ENCODE peak calls at places on chromosome 15, in four cellular contexts. R, D, S and P are unnamed samples.
A peak's percentile ranks its signal among the peaks of the same experiment; 100 is the strongest.

GRCh38 chr15:46277994-46278885 is 643.4 kb downstream of the SQOR start:
- DNase-seq in R (no peak), D (peak; percentile 36), S (no peak), P (no peak)

GRCh38 chr15:74988007-74988800 is 7.2 kb upstream of the SCAMP5 start:
- DNase-seq in S (peak; percentile 65), R (peak; percentile 78), D (peak; percentile 72), P (no peak)

GRCh38 chr15:62439543-62440016 is 274.5 kb upstream of the C2CD4B start:
- DNase-seq in D (no peak), S (no peak), R (no peak), P (no peak)

GRCh38 chr15:75647370-75648155 is at the start of gene SNX33:
- DNase-seq in R (peak; percentile 83), S (peak; percentile 78), D (peak; percentile 94), P (no peak)

GRCh38 chr15:51619331-51620033 is 3.1 kb downstream of the DMXL2 start:
- DNase-seq in D (no peak), S (no peak), R (peak; percentile 38), P (no peak)

GRCh38 chr15:65083262-65083701 is 6.7 kb downstream of the KBTBD13 start:
- DNase-seq in D (no peak), R (peak; percentile 17), S (peak; percentile 25), P (no peak)

GRCh38 chr15:71549697-71550096 is 260.7 kb upstream of the NR2E3 start:
- DNase-seq in R (no peak), D (no peak), S (no peak), P (no peak)

GRCh38 chr15:90571063-90571541 is 41.4 kb downstream of the CRTC3 start:
- DNase-seq in D (no peak), R (peak; percentile 84), S (no peak), P (no peak)

GRCh38 chr15:22952826-22953579 is 27.2 kb downstream of the CYFIP1 start:
- DNase-seq in D (no peak), R (no peak), S (no peak), P (no peak)

GRCh38 chr15:85361306-85361705 is 19.1 kb upstream of the AKAP13 start:
- DNase-seq in D (no peak), R (no peak), S (no peak), P (peak; percentile 66)

GRCh38 chr15:86164222-86164898 is 84.7 kb downstream of the AGBL1 start:
- DNase-seq in S (no peak), D (no peak), R (no peak), P (no peak)

GRCh38 chr15:46077220-46077619 is 442.4 kb downstream of the SQOR start:
- DNase-seq in D (no peak), R (no peak), S (no peak), P (no peak)

GRCh38 chr15:77731945-77732344 is 99.2 kb upstream of the LINGO1 start:
- DNase-seq in D (no peak), R (no peak), S (no peak), P (no peak)

GRCh38 chr15:74978503-74978902 is 16.9 kb upstream of the SCAMP5 start:
- DNase-seq in R (no peak), S (no peak), D (no peak), P (no peak)

GRCh38 chr15:91853968-91854943 is 748 bp downstream of the SLCO3A1 start:
- DNase-seq in S (peak; percentile 42), R (no peak), D (peak; percentile 88), P (no peak)

GRCh38 chr15:52745326-52746161 is 44.6 kb downstream of the ONECUT1 start:
- DNase-seq in D (no peak), R (no peak), S (no peak), P (no peak)

GRCh38 chr15:39270976-39271375 is 309.9 kb upstream of the THBS1 start:
- DNase-seq in R (no peak), D (no peak), S (no peak), P (no peak)

GRCh38 chr15:74482661-74483060 is 21.7 kb upstream of the UBL7 start:
- DNase-seq in R (peak; percentile 26), S (no peak), D (peak; percentile 34), P (no peak)

GRCh38 chr15:75138016-75138999 is 63.4 kb upstream of the C15orf39 start:
- DNase-seq in S (no peak), R (no peak), D (no peak), P (no peak)

GRCh38 chr15:78930577-78931388 is 14.1 kb downstream of the CTSH start:
- DNase-seq in S (no peak), R (peak; percentile 60), D (peak; percentile 72), P (no peak)

GRCh38 chr15:58738051-58738707 is 11.3 kb downstream of the ADAM10 start:
- DNase-seq in R (no peak), D (no peak), S (no peak), P (no peak)

GRCh38 chr15:96150277-96150676 is 180.2 kb upstream of the NR2F2 start:
- DNase-seq in R (no peak), S (no peak), D (no peak), P (no peak)

GRCh38 chr15:25066708-25067107 is 111.9 kb downstream of the SNRPN start:
- DNase-seq in R (no peak), S (no peak), D (no peak), P (no peak)
- TF ChIP-seq FOXM1 in R (no peak), S (no peak), D (no peak), P (no peak)

GRCh38 chr15:41259546-41260189 is 28.6 kb downstream of the CHP1 start:
- DNase-seq in D (no peak), R (no peak), S (no peak), P (no peak)

GRCh38 chr15:41258706-41259471 is 27.8 kb downstream of the CHP1 start:
- DNase-seq in D (no peak), S (no peak), R (peak; percentile 32), P (peak; percentile 31)

GRCh38 chr15:41254560-41254959 is 23.5 kb downstream of the CHP1 start:
- DNase-seq in S (no peak), R (no peak), D (no peak), P (no peak)

GRCh38 chr15:41256103-41256502 is 25.0 kb downstream of the CHP1 start:
- DNase-seq in R (no peak), S (no peak), D (no peak), P (no peak)

DNA sequence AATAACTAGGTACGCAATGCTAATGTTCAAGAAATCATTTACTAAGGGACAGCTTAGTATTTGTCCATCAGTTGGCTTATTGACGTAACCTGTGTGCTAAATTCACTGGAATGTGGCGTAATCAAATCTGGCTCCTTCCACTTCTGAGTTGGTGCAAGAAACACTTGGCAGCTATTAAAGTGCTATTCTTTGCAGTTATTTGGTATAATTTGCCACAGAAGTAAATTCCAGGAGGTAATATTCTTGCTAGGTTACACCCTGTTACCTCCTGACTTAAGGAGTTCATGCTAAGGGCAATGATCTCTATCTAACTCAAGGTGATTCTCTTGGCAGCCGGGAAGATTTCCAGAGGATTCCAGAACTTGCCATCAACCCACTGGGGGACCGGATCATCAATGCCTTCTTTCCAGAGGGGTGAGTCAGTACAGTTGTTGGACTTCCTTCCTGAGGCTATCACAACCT is 25.5 kb downstream of the CHP1 start:
- DNase-seq in R (no peak), D (no peak), S (no peak), P (no peak)
- TF ChIP-seq FOXM1 in R (no peak), D (no peak), S (no peak), P (no peak)

GRCh38 chr15:70269991-70270751 is 172.5 kb upstream of the TLE3 start:
- DNase-seq in S (no peak), R (no peak), D (no peak), P (no peak)
- TF ChIP-seq FOXM1 in S (no peak), R (no peak), D (no peak), P (no peak)

DNA sequence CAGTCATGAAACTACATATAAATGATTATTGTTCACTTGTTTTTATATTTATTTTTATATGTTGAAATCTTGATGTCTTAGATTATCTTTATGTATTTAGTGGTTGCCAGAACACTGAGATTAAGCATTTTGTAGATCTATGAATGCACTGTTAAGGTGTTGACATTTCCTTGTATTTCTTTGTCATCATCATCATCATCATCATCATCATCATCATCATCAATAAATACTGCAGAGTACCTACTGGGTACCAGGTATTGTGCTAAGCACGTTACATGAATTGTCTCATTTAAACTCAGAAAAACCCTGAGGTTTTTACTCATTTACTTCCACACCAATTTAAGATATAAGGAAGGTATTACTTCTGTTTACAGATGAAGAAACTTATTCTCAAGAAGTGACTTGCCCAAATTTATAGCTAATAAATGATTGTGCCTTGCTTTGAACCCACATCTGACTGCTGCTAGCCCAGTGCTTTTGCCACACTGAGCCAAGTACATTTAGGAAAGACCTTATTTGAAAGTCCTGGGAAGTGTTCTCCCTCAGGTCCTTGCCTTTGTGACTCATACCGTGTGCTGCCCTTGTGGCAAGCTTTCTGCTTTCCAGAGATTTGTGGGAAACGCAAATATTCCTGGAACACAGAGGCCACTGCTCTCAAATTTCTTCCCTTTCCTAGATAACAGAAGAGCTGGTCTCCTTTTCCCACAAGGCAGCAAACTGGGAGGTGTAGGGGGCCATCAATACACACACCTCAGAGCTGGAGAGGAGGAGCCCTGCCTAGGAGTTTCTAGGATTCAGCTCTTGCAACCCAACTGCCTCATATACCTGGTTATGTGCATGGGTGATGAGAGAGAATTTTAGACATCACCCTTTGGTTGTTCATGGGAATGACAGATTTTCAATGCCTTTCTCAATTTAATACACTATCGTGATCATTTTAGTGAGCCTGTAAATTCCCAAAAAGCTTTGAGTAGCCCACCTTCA is 115.4 kb upstream of the C15orf61 start:
- DNase-seq in D (no peak), S (no peak), R (peak; percentile 39), P (no peak)
- TF ChIP-seq FOXM1 in D (no peak), S (no peak), R (no peak), P (no peak)

GRCh38 chr15:81295466-81296145 is 28.3 kb downstream of the STARD5 start:
- DNase-seq in S (no peak), D (no peak), R (no peak), P (no peak)

GRCh38 chr15:81292516-81293001 is 31.4 kb downstream of the STARD5 start:
- DNase-seq in R (no peak), D (no peak), S (no peak), P (peak; percentile 74)

GRCh38 chr15:81291916-81292424 is 32.0 kb downstream of the STARD5 start:
- DNase-seq in S (no peak), D (no peak), R (no peak), P (no peak)

GRCh38 chr15:81294501-81294850 is 29.5 kb downstream of the STARD5 start:
- DNase-seq in D (no peak), S (peak; percentile 21), R (no peak), P (no peak)

GRCh38 chr15:81293728-81294500 is 30.0 kb downstream of the STARD5 start:
- DNase-seq in S (no peak), R (no peak), D (peak; percentile 50), P (peak; percentile 98)
- TF ChIP-seq FOXM1 in S (no peak), R (no peak), D (no peak), P (no peak)

DNA sequence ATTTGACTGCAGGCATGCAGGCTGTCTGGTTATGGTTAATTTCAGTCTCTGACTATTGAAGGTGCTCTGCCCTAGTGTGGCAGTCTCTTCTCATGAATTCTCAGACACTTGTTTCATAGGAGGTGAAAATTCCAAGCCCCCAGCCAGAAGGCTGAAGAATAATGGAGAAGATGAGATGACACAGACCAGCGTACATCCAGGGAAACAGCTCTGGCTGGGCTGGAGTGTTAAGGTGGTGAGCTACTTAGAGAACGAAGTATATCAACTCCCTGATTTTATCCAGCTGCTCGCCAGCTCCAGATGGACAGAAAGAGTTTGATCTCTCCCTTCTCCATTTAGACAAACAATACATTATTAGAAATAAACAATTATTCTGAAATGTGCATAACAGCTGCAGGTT is 494.5 kb upstream of the RGMA start:
- DNase-seq in D (no peak), R (no peak), S (no peak), P (no peak)
- TF ChIP-seq FOXM1 in D (no peak), R (no peak), S (no peak), P (no peak)

GRCh38 chr15:50134524-50135024 is 15.5 kb upstream of the ATP8B4 start:
- DNase-seq in D (no peak), S (no peak), R (peak; percentile 45), P (no peak)
- TF ChIP-seq FOXM1 in D (no peak), S (no peak), R (no peak), P (no peak)